ENCODE peak calls at places on chromosome 20, in nine cellular contexts. D, S, Y, M, T, G, J, Q and L are unnamed samples.

GRCh38 chr20:11799131-11799800 is 118.4 kb upstream of the BTBD3 start:
- DNase-seq in D (no peak), S (no peak), Y (no peak), M (no peak), T (no peak), G (no peak), J (no peak), Q (no peak), L (peak)

GRCh38 chr20:49063279-49063678 is 17.2 kb downstream of the CSE1L start:
- DNase-seq in D (no peak), S (no peak), Y (no peak), M (no peak), T (no peak), G (no peak), J (no peak), Q (no peak), L (no peak)

GRCh38 chr20:3174442-3175263 is 1.3 kb upstream of the LZTS3 start:
- DNase-seq in D (no peak), S (no peak), Y (no peak), M (no peak), T (no peak), G (no peak), J (no peak), Q (peak), L (peak)

GRCh38 chr20:38275815-38276550 is 15.4 kb upstream of the KIAA1755 start:
- DNase-seq in D (no peak), S (no peak), Y (no peak), M (no peak), T (no peak), G (no peak), J (no peak), Q (peak), L (peak)

GRCh38 chr20:49677777-49678758 is 35.6 kb downstream of the B4GALT5 start:
- DNase-seq in D (no peak), S (no peak), Y (no peak), M (no peak), T (no peak), G (no peak), J (no peak), Q (no peak), L (no peak)

GRCh38 chr20:58312836-58313235 is 3.3 kb downstream of the RAB22A start:
- DNase-seq in D (no peak), S (no peak), Y (no peak), M (no peak), T (no peak), G (no peak), J (no peak), Q (peak), L (peak)

GRCh38 chr20:23477223-23477622 is 13.7 kb upstream of the CST8 start:
- DNase-seq in D (no peak), S (no peak), Y (no peak), M (no peak), T (no peak), G (no peak), J (no peak), Q (no peak), L (no peak)

GRCh38 chr20:25507385-25508082 is 77.8 kb downstream of the NINL start:
- DNase-seq in D (no peak), S (no peak), Y (no peak), M (no peak), T (no peak), G (no peak), J (no peak), Q (no peak), L (peak)

GRCh38 chr20:24497851-24498250 is 28.4 kb downstream of the SYNDIG1 start:
- DNase-seq in D (peak), S (no peak), Y (no peak), M (no peak), T (no peak), G (no peak), J (no peak), Q (peak), L (peak)

GRCh38 chr20:36744764-36745191 is 1.1 kb downstream of the NDRG3 start:
- DNase-seq in D (peak), S (no peak), Y (no peak), M (no peak), T (no peak), G (peak), J (no peak), Q (no peak), L (peak)

GRCh38 chr20:23234311-23235078 is 116.1 kb upstream of the NXT1 start:
- DNase-seq in D (no peak), S (no peak), Y (no peak), M (no peak), T (no peak), G (no peak), J (no peak), Q (no peak), L (no peak)

GRCh38 chr20:43681468-43681942 is 14.6 kb downstream of the MYBL2 start:
- DNase-seq in D (peak), S (peak), Y (no peak), M (no peak), T (no peak), G (no peak), J (no peak), Q (no peak), L (no peak)

GRCh38 chr20:44176833-44177533 is 10.0 kb downstream of the JPH2 start:
- DNase-seq in D (no peak), S (no peak), Y (no peak), M (no peak), T (no peak), G (peak), J (no peak), Q (no peak), L (peak)

GRCh38 chr20:40390654-40391053 is 298.4 kb downstream of the MAFB start:
- DNase-seq in D (no peak), S (no peak), Y (no peak), M (no peak), T (no peak), G (no peak), J (no peak), Q (peak), L (peak)

GRCh38 chr20:63094767-63095499 is 88.2 kb upstream of the BHLHE23 start:
- DNase-seq in D (no peak), S (no peak), Y (no peak), M (peak), T (no peak), G (no peak), J (peak), Q (no peak), L (no peak)

GRCh38 chr20:23697947-23698346 is 9.1 kb upstream of the CST4 start:
- DNase-seq in D (no peak), S (no peak), Y (no peak), M (no peak), T (no peak), G (no peak), J (no peak), Q (no peak), L (no peak)

GRCh38 chr20:59207742-59208357 is 44.2 kb downstream of the ZNF831 start:
- DNase-seq in D (no peak), S (peak), Y (peak), M (no peak), T (peak), G (no peak), J (peak), Q (no peak), L (no peak)

GRCh38 chr20:17765584-17765983 is 65.8 kb downstream of the BANF2 start:
- DNase-seq in D (no peak), S (no peak), Y (no peak), M (no peak), T (no peak), G (no peak), J (no peak), Q (no peak), L (no peak)

GRCh38 chr20:38338849-38339520 is 7.3 kb upstream of the LBP start:
- DNase-seq in D (no peak), S (no peak), Y (no peak), M (no peak), T (no peak), G (no peak), J (no peak), Q (no peak), L (peak)

GRCh38 chr20:13183005-13183404 is 38.1 kb upstream of the ISM1 start:
- DNase-seq in D (no peak), S (no peak), Y (no peak), M (no peak), T (no peak), G (no peak), J (no peak), Q (no peak), L (peak)

GRCh38 chr20:45848969-45849582 is 8.1 kb downstream of the ACOT8 start:
- DNase-seq in D (no peak), S (no peak), Y (no peak), M (no peak), T (no peak), G (no peak), J (no peak), Q (no peak), L (no peak)

GRCh38 chr20:58130156-58130555 is 98.3 kb downstream of the ANKRD60 start:
- DNase-seq in D (no peak), S (no peak), Y (no peak), M (no peak), T (no peak), G (no peak), J (no peak), Q (no peak), L (no peak)

GRCh38 chr20:57498425-57499400 is 26.2 kb downstream of the CTCFL start:
- DNase-seq in D (no peak), S (no peak), Y (no peak), M (no peak), T (no peak), G (no peak), J (peak), Q (peak), L (peak)

GRCh38 chr20:1761116-1761515 is 103.5 kb upstream of the SIRPG start:
- DNase-seq in D (no peak), S (no peak), Y (no peak), M (no peak), T (no peak), G (no peak), J (no peak), Q (peak), L (peak)

GRCh38 chr20:2800590-2801458 is at the start of gene CPXM1:
- DNase-seq in D (no peak), S (peak), Y (no peak), M (no peak), T (no peak), G (no peak), J (no peak), Q (no peak), L (peak)

GRCh38 chr20:25288291-25289181 is 40.7 kb downstream of the PYGB start:
- DNase-seq in D (peak), S (peak), Y (no peak), M (no peak), T (no peak), G (no peak), J (peak), Q (no peak), L (no peak)

GRCh38 chr20:49821850-49822249 is 9.2 kb downstream of the SLC9A8 start:
- DNase-seq in D (no peak), S (no peak), Y (no peak), M (no peak), T (no peak), G (no peak), J (no peak), Q (peak), L (peak)

GRCh38 chr20:58072695-58073671 is 155.5 kb downstream of the ANKRD60 start:
- DNase-seq in D (no peak), S (no peak), Y (no peak), M (no peak), T (no peak), G (no peak), J (no peak), Q (no peak), L (no peak)